ENCODE peak calls at places on chromosome 14, in ten cellular contexts. P is neural progenitor cell, B is glutamatergic neuron, Y is upper lobe of right lung, D is progenitor cell of endocrine pancreas, X is uterus, S is heart left ventricle, M is MM.1S, R is WTC11, L is GM10248. C is an unnamed sample.

GRCh38 chr14:24422261-24422660 is 7.2 kb downstream of the CBLN3 start:
- DNase-seq in X (no peak), S (no peak), B (no peak), L (no peak), P (no peak), Y (no peak), M (peak), R (no peak), D (no peak), C (no peak)

GRCh38 chr14:65486856-65487255 is 74.3 kb downstream of the FUT8 start:
- DNase-seq in P (no peak), B (no peak), X (no peak), Y (no peak), D (no peak), R (no peak), L (no peak), M (no peak), S (no peak), C (no peak)

GRCh38 chr14:39025810-39026627 is 77.0 kb downstream of the SEC23A start:
- DNase-seq in X (no peak), D (no peak), R (no peak), L (no peak), M (no peak), B (no peak), P (no peak), Y (no peak), S (no peak), C (no peak)

GRCh38 chr14:26925876-26926584 is 328.2 kb upstream of the NOVA1 start:
- DNase-seq in Y (peak), M (no peak), X (no peak), L (no peak), S (no peak), D (no peak), R (no peak), P (no peak), B (no peak), C (no peak)

GRCh38 chr14:65446159-65446558 is 33.6 kb downstream of the FUT8 start:
- DNase-seq in D (no peak), X (no peak), Y (no peak), R (no peak), B (no peak), M (no peak), S (no peak), L (no peak), P (peak), C (no peak)

GRCh38 chr14:51929156-51929555 is 60.2 kb upstream of the RTRAF start:
- DNase-seq in R (no peak), X (no peak), Y (no peak), D (no peak), P (no peak), B (no peak), S (no peak), M (no peak), L (no peak), C (no peak)

GRCh38 chr14:49770212-49770817 is 2.4 kb downstream of the KLHDC2 start:
- DNase-seq in D (no peak), Y (no peak), B (no peak), L (no peak), P (no peak), M (no peak), S (no peak), X (no peak), R (no peak), C (no peak)

GRCh38 chr14:54083549-54084239 is 127.1 kb upstream of the BMP4 start:
- DNase-seq in L (no peak), P (no peak), Y (no peak), R (no peak), S (no peak), M (no peak), X (no peak), D (no peak), B (no peak), C (no peak)

GRCh38 chr14:24992624-24993360 is 57.2 kb downstream of the STXBP6 start:
- DNase-seq in M (no peak), X (no peak), L (peak), Y (no peak), R (no peak), B (no peak), S (no peak), P (no peak), D (no peak), C (no peak)

GRCh38 chr14:101939771-101940170 is 24.6 kb upstream of the DYNC1H1 start:
- DNase-seq in X (no peak), P (no peak), R (no peak), L (no peak), M (no peak), S (no peak), B (no peak), Y (peak), D (no peak), C (no peak)

GRCh38 chr14:32472081-32472480 is 143.0 kb downstream of the AKAP6 start:
- DNase-seq in R (no peak), S (no peak), L (no peak), X (no peak), B (no peak), D (no peak), M (no peak), P (no peak), Y (no peak), C (no peak)

GRCh38 chr14:53619625-53620324 is 336.9 kb downstream of the BMP4 start:
- DNase-seq in R (no peak), X (peak), P (no peak), D (no peak), M (no peak), Y (no peak), S (no peak), L (no peak), B (no peak), C (no peak)

GRCh38 chr14:101758913-101759593 is 2.5 kb upstream of the PPP2R5C start:
- DNase-seq in D (no peak), P (no peak), X (no peak), M (no peak), R (no peak), Y (no peak), L (no peak), S (no peak), B (no peak), C (no peak)

GRCh38 chr14:50389668-50390441 is 6.8 kb downstream of the CDKL1 start:
- DNase-seq in M (no peak), B (no peak), S (no peak), P (no peak), R (no peak), X (no peak), D (no peak), L (no peak), Y (no peak), C (no peak)

GRCh38 chr14:76742961-76743360 is 18.3 kb upstream of the VASH1 start:
- DNase-seq in L (no peak), P (no peak), D (no peak), R (no peak), X (no peak), M (no peak), Y (no peak), B (no peak), S (no peak), C (peak)

GRCh38 chr14:38791862-38792261 is 311.2 kb downstream of the SEC23A start:
- DNase-seq in D (no peak), P (peak), X (no peak), R (no peak), L (no peak), Y (no peak), S (no peak), M (no peak), B (no peak), C (no peak)

GRCh38 chr14:34364201-34364600 is 97.8 kb downstream of the SPTSSA start:
- DNase-seq in M (no peak), L (no peak), X (no peak), S (no peak), R (no peak), B (no peak), Y (no peak), P (no peak), D (no peak), C (no peak)

GRCh38 chr14:100238419-100239199 is at the start of gene YY1:
- DNase-seq in L (peak), X (peak), Y (peak), B (peak), D (peak), P (peak), R (peak), S (peak), M (peak), C (peak)

GRCh38 chr14:93410893-93411292 is 19.8 kb upstream of the UNC79 start:
- DNase-seq in M (no peak), P (no peak), D (no peak), R (no peak), S (no peak), Y (no peak), L (no peak), B (no peak), X (no peak), C (no peak)

GRCh38 chr14:106210650-106211049 is 684.3 kb downstream of the TMEM121 start:
- DNase-seq in B (no peak), S (no peak), Y (no peak), R (no peak), X (no peak), M (no peak), P (no peak), L (no peak), D (no peak), C (no peak)

GRCh38 chr14:95207475-95208253 is 50.3 kb upstream of the DICER1 start:
- DNase-seq in D (no peak), B (no peak), R (no peak), L (no peak), X (no peak), Y (no peak), P (no peak), M (no peak), S (no peak), C (no peak)

GRCh38 chr14:73785336-73785833 is 66.2 kb upstream of the PTGR2 start:
- DNase-seq in Y (no peak), D (no peak), R (no peak), M (no peak), X (peak), L (no peak), B (no peak), P (peak), S (no peak), C (no peak)

GRCh38 chr14:77067632-77068514 is 30.2 kb upstream of the CIPC start:
- DNase-seq in B (peak), X (peak), R (peak), P (peak), L (peak), M (peak), D (peak), Y (peak), S (peak), C (peak)

GRCh38 chr14:50599700-50600444 is 39.9 kb downstream of the ATL1 start:
- DNase-seq in D (no peak), R (no peak), B (no peak), M (peak), Y (no peak), P (peak), S (no peak), L (peak), X (no peak), C (no peak)

GRCh38 chr14:101836131-101836530 is 74.6 kb downstream of the PPP2R5C start:
- DNase-seq in P (no peak), M (no peak), B (no peak), Y (no peak), R (no peak), D (no peak), X (no peak), L (no peak), S (no peak), C (no peak)

GRCh38 chr14:31057035-31057434 is 30.9 kb upstream of the STRN3 start:
- DNase-seq in X (no peak), D (no peak), Y (no peak), M (no peak), L (no peak), R (no peak), B (no peak), P (no peak), S (no peak), C (no peak)

GRCh38 chr14:63504628-63505027 is 38.5 kb downstream of the PPP2R5E start:
- DNase-seq in L (no peak), P (no peak), S (no peak), Y (no peak), R (no peak), D (no peak), B (no peak), M (no peak), X (no peak), C (no peak)

GRCh38 chr14:95482967-95483842 is 33.2 kb downstream of the SYNE3 start:
- DNase-seq in R (no peak), P (no peak), B (no peak), X (peak), L (no peak), S (peak), Y (no peak), D (no peak), M (no peak), C (peak)

GRCh38 chr14:72775923-72776554 is 117.9 kb downstream of the DPF3 start:
- DNase-seq in L (no peak), M (no peak), P (no peak), X (no peak), Y (no peak), B (no peak), D (no peak), R (no peak), S (no peak), C (peak)

GRCh38 chr14:64303471-64303917 is 9.3 kb upstream of the ESR2 start:
- DNase-seq in B (no peak), X (no peak), Y (no peak), P (peak), L (peak), D (no peak), M (peak), S (no peak), R (no peak), C (no peak)

GRCh38 chr14:33682746-33683145 is 268.1 kb downstream of the EGLN3 start:
- DNase-seq in M (no peak), P (no peak), B (no peak), X (peak), Y (no peak), R (no peak), D (no peak), S (no peak), L (no peak), C (no peak)

DNA sequence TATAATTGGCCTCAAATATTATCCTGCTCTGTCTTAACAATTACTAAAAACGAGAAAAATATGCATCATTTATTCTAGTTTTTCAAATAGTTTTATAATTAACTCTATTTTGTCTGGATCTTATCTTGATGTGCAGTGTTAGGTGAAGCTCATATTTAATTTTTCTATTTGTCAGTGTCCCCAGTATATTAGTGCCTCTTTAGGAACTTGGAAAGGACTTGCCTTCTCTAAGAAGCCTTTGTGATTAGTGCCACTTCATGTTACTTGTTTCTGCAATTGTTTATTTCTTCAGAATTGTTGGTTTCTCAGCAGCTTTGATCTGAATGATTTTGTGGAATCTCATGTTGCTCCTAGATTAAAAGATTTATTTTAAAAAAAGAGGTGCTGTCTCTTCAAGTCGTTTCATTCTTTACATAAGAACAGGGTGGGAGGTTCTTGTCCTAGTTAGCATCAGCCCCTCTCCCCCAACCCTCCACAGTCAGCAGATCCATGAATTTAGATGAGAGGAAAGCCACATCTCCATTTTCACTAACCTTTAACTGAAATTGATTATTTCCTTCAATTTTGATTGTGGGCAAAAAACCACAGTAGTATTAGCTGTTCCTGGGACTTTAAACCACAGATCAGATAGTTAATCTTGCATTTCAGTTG is 434.4 kb downstream of the RAD51B start:
- DNase-seq in P (no peak), M (no peak), R (no peak), D (no peak), B (no peak), Y (no peak), L (no peak), S (no peak), X (no peak), C (no peak)
- TF ChIP-seq CTCF in P (no peak), M (no peak), R (no peak), D (no peak), B (no peak), Y (no peak), L (no peak), S (no peak), X (no peak), C (no peak)

GRCh38 chr14:21989090-21989489 is 315.5 kb upstream of the OR4E1 start:
- DNase-seq in S (no peak), M (no peak), Y (no peak), R (no peak), P (no peak), L (no peak), B (no peak), X (no peak), D (no peak), C (no peak)

GRCh38 chr14:21990116-21990515 is 316.5 kb upstream of the OR4E1 start:
- DNase-seq in B (no peak), D (no peak), Y (no peak), M (peak), S (no peak), P (peak), R (no peak), L (no peak), X (no peak), C (no peak)

GRCh38 chr14:21985081-21985480 is 311.5 kb upstream of the OR4E1 start:
- DNase-seq in R (no peak), X (no peak), M (no peak), P (no peak), D (no peak), S (no peak), Y (no peak), B (no peak), L (no peak), C (no peak)

GRCh38 chr14:21988413-21988812 is 314.8 kb upstream of the OR4E1 start:
- DNase-seq in B (no peak), M (no peak), P (no peak), Y (no peak), L (no peak), R (no peak), D (no peak), X (no peak), S (no peak), C (no peak)

DNA sequence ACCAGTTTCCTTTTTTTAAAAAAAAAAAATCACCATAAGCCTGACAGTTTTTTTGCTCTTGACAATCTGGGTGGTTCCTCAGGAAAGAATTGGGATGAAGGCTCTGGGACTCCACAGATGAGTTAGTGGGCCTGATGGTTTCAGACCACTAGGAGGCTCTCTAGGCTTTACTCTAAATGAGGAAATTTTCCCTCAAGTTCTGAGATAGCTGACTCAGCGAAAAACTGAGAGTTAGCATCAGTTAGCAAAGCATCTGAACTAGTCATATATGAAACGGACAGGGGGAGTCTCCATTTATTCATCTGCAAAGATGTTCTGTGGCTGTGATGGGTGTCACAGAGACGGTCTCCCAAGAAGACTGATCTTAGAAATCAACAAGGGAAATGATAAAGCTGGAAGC is 314.3 kb upstream of the OR4E1 start:
- DNase-seq in D (no peak), X (no peak), P (peak), B (no peak), S (no peak), Y (no peak), R (peak), L (no peak), M (peak), C (no peak)
- TF ChIP-seq CTCF in D (peak), X (no peak), P (peak), B (peak), S (no peak), Y (peak), R (peak), L (peak), M (peak), C (peak)

DNA sequence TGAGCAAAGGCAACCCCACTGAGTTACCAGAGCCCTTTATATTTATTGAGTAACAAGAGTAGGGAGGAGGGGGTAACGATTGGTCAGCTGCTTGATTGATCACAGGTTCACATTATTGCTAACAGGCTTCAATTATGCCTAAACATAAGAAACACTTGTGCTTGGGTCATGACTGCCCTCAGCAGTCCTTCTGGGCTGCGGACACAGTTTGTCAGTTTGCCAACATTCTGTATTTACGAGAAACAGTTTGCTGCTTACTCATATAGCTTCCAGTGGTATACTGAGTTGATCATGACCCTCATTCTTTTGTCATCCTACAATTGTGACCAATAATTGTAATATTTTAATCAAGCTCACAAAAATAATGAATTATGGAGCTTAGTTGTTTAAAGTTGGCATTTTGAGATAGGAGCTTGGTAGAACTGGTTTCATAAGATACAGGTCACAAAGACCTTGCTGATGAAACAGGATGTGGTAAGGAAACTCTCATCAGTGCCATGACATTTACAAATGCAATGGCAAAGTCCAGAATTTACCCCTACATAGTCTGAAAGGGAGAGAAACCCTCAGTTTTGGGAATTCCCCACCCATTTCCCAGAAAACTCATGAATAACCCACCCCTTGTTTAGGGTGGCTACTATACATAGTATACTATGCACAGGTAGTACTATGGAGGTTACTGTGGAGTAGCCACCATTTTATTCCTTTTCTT is 1421.0 kb upstream of the FLRT2 start:
- DNase-seq in R (no peak), P (no peak), D (no peak), L (no peak), S (no peak), Y (no peak), X (no peak), M (no peak), B (no peak), C (no peak)
- TF ChIP-seq CTCF in R (no peak), P (no peak), D (no peak), L (no peak), S (no peak), Y (no peak), X (no peak), M (no peak), B (no peak), C (no peak)

GRCh38 chr14:104731925-104732294 is 7.9 kb downstream of the ADSS1 start:
- DNase-seq in S (no peak), B (no peak), X (no peak), R (no peak), P (no peak), L (no peak), Y (no peak), M (no peak), D (no peak), C (no peak)

GRCh38 chr14:104730504-104730903 is 6.5 kb downstream of the ADSS1 start:
- DNase-seq in Y (no peak), R (no peak), B (no peak), P (no peak), X (no peak), M (no peak), D (no peak), L (no peak), S (no peak), C (no peak)

GRCh38 chr14:104732355-104732804 is 8.4 kb downstream of the ADSS1 start:
- DNase-seq in X (no peak), L (no peak), Y (peak), S (peak), M (no peak), R (no peak), D (no peak), B (no peak), P (no peak), C (no peak)

GRCh38 chr14:104729835-104730181 is 5.8 kb downstream of the ADSS1 start:
- DNase-seq in B (no peak), X (no peak), L (no peak), R (no peak), M (no peak), P (no peak), Y (no peak), S (no peak), D (no peak), C (no peak)

DNA sequence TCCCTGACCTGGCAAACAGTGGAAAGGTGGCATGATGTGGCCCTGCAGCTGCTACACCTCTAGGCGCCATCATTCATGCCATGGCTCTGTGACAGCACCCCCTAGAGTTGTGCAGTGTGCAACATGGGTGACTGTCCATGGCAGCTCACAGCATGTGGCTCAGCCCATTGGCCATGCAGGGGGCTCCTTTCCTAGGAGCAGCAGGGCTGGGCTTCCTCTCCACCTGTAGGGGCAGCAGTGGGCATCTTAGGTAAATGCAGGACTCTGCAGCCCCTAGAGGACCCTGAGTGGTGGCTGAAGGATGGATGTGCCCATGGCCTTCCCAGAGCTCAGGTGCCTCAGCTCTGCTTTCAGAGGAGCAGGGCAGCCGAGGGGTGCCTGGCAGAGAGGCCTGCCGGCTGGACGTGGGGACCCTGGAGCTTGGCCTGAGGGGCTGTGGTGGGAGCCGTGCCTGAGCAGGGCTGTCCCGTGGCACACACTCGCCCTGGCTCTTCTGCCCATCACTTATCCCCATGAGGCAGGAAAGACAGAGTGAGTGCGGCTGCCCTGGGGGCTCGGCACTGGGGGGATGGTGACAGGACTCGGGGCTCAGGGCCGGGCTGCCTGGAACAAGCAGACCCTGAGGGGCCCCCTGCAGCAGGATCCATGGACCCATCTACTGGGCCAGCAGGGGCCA is 7.4 kb downstream of the ADSS1 start:
- DNase-seq in S (no peak), P (peak), L (no peak), M (no peak), D (no peak), R (peak), B (no peak), Y (no peak), X (no peak), C (no peak)
- TF ChIP-seq CTCF in S (peak), P (peak), L (peak), M (peak), D (peak), R (peak), B (peak), Y (peak), X (no peak), C (peak)